ENCODE peak calls at places on chromosomes 7 and 10, in eight cellular contexts. Z is K562, B is HCT116, G is A549, E is SK-N-SH, S is GM12878, Q is Panc1, Y is HepG2. O is an unnamed sample. For H3K4me1, the result is how much of the 10 kb centered on the place peaks cover.

GRCh38 chr7:39952791-39953190 is 2.7 kb downstream of the CDK13 start:
- DNase-seq in S (no peak), G (no peak), Y (no peak), E (no peak), Q (no peak), B (no peak), Z (no peak), O (no peak)

GRCh38 chr7:116259821-116260440 is 49.6 kb downstream of the TES start:
- DNase-seq in B (peak), S (no peak), G (peak), Y (no peak), Z (no peak), E (no peak), Q (no peak), O (no peak)

GRCh38 chr10:112985701-112986510 is 35.9 kb downstream of the TCF7L2 start:
- DNase-seq in E (no peak), Y (no peak), Q (no peak), B (no peak), S (peak), Z (no peak), G (no peak), O (no peak)

GRCh38 chr7:20402297-20403230 is 71.9 kb downstream of the ITGB8 start:
- DNase-seq in Q (no peak), S (no peak), E (no peak), Y (no peak), B (no peak), G (no peak), Z (no peak), O (peak)

GRCh38 chr10:114970515-114970914 is 32.5 kb downstream of the TRUB1 start:
- DNase-seq in Y (no peak), Q (no peak), E (no peak), G (no peak), Z (no peak), B (no peak), S (no peak), O (peak)

GRCh38 chr7:101277155-101277554 is 32.3 kb upstream of the FIS1 start:
- DNase-seq in Y (no peak), Q (no peak), G (no peak), B (no peak), S (no peak), Z (no peak), E (no peak), O (no peak)

GRCh38 chr10:13585195-13585751 is 1.5 kb upstream of the PRPF18 start:
- DNase-seq in G (no peak), E (no peak), B (no peak), Y (no peak), Q (no peak), Z (no peak), S (no peak), O (no peak)

GRCh38 chr7:33905389-33906032 is at the start of gene BMPER:
- DNase-seq in Y (no peak), B (no peak), G (peak), E (peak), Q (no peak), S (no peak), Z (no peak), O (peak)

GRCh38 chr10:112799038-112799437 is 151.0 kb upstream of the TCF7L2 start:
- DNase-seq in Y (no peak), Z (no peak), B (no peak), E (no peak), G (no peak), S (no peak), Q (no peak), O (no peak)

GRCh38 chr10:88994034-88994433 is 3.4 kb downstream of the FAS start:
- DNase-seq in Y (no peak), Z (no peak), Q (no peak), E (no peak), S (peak), B (no peak), G (no peak), O (no peak)

GRCh38 chr7:117283371-117283770 is 39.5 kb downstream of the WNT2 start:
- DNase-seq in Y (no peak), E (no peak), Z (no peak), B (no peak), Q (no peak), G (no peak), S (no peak), O (no peak)

GRCh38 chr10:49015700-49016099 is 76.1 kb upstream of the LRRC18 start:
- DNase-seq in B (no peak), Q (no peak), G (no peak), S (no peak), E (no peak), Z (no peak), Y (no peak), O (no peak)

GRCh38 chr7:26504417-26504816 is 212.8 kb downstream of the SNX10 start:
- DNase-seq in E (no peak), B (no peak), Y (no peak), Z (no peak), G (no peak), Q (no peak), S (no peak), O (no peak)

GRCh38 chr10:76647276-76647675 is 990.3 kb downstream of the KCNMA1 start:
- DNase-seq in G (no peak), Q (no peak), S (no peak), B (no peak), E (no peak), Y (no peak), Z (no peak), O (no peak)

GRCh38 chr7:128997161-128997560 is 57.8 kb downstream of the TNPO3 start:
- DNase-seq in Q (no peak), Y (no peak), S (no peak), Z (no peak), B (no peak), G (no peak), E (no peak), O (no peak)

GRCh38 chr7:151689196-151689971 is 169.7 kb upstream of the RHEB start:
- DNase-seq in Z (no peak), G (no peak), E (no peak), Q (no peak), B (no peak), S (no peak), Y (no peak), O (no peak)

GRCh38 chr10:72796042-72796441 is 97.5 kb upstream of the OIT3 start:
- DNase-seq in E (no peak), Y (no peak), S (no peak), B (no peak), G (no peak), Q (no peak), Z (no peak), O (no peak)

GRCh38 chr7:74454059-74454947 is 597 bp downstream of the GTF2IRD1 start:
- DNase-seq in Y (no peak), Z (peak), S (no peak), Q (no peak), G (no peak), E (peak), B (no peak), O (no peak)

GRCh38 chr7:30335763-30336487 is 51.5 kb downstream of the ZNRF2 start:
- DNase-seq in Y (no peak), B (no peak), G (no peak), Q (no peak), S (no peak), Z (no peak), E (no peak), O (no peak)

GRCh38 chr10:50621981-50622496 is 1.7 kb downstream of the SGMS1 start:
- DNase-seq in Y (peak), G (peak), S (peak), Q (peak), Z (peak), B (peak), E (peak), O (peak)

GRCh38 chr7:114345494-114345893 is 69.1 kb upstream of the FOXP2 start:
- DNase-seq in G (no peak), Y (no peak), B (no peak), S (no peak), E (no peak), Q (no peak), Z (no peak), O (no peak)

GRCh38 chr10:24873281-24873683 is 79.1 kb downstream of the PRTFDC1 start:
- DNase-seq in Z (no peak), E (no peak), Y (peak), S (no peak), Q (no peak), G (no peak), B (no peak), O (no peak)

GRCh38 chr10:119251315-119251708 is 43.9 kb downstream of the GRK5 start:
- DNase-seq in Q (no peak), Y (no peak), G (no peak), B (no peak), E (no peak), S (no peak), Z (peak), O (no peak)

GRCh38 chr10:119252051-119252465 is 44.7 kb downstream of the GRK5 start:
- DNase-seq in Q (no peak), G (no peak), E (peak), B (no peak), Z (peak), S (no peak), Y (peak), O (no peak)

GRCh38 chr10:119252470-119253151 is 45.2 kb downstream of the GRK5 start:
- DNase-seq in Q (no peak), G (no peak), S (no peak), Z (no peak), B (no peak), Y (no peak), E (no peak), O (no peak)

GRCh38 chr10:119248681-119249080 is 41.3 kb downstream of the GRK5 start:
- DNase-seq in S (no peak), E (no peak), Q (no peak), Z (no peak), Y (no peak), G (no peak), B (no peak), O (no peak)

DNA sequence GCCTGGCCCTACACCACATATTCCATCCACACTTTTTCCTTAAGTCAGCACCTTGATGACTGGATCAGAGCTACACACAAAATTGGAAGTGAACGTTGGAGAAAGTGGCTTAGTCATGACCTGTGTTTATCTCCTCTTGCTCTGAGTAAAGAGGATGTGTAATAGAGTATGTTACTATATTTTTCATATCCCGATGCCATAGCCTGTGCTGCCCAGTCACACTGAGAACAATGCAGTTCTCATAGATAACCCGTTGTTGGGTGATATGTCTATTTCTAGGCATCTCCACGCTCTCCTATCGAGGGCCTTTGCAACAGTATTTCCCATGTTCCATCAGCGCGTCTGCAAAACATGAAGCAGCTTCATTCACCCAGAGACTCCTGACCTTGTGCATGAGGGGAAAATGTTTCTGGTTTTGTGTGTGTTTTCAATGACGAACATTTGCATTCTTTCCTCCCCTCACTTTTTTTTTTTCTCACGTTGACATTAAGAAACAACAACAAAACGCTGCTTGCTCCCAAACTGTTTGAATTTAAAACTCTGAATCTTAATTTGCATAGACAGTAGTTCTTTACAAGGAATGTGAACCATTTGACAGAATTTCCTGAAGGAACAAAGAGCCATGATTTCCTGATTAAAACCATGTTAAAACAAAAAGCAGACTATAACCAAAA is 43.4 kb downstream of the GRK5 start:
- DNase-seq in B (no peak), G (no peak), Z (no peak), S (no peak), E (no peak), Q (peak), Y (no peak), O (no peak)
- H3K4me1 ChIP-seq in B (under half), G (half or more), Z (half or more), S (under half), E (half or more), Q (half or more), Y (half or more), O (under half)

GRCh38 chr10:128062837-128063563 is 63.2 kb downstream of the MKI67 start:
- DNase-seq in S (peak), G (no peak), E (no peak), Z (no peak), Y (no peak), B (no peak), Q (no peak), O (no peak)

GRCh38 chr10:128064615-128065580 is 61.3 kb downstream of the MKI67 start:
- DNase-seq in S (peak), E (no peak), Y (no peak), G (no peak), Z (no peak), Q (no peak), B (no peak), O (no peak)

GRCh38 chr10:128062331-128062730 is 63.9 kb downstream of the MKI67 start:
- DNase-seq in Q (no peak), S (no peak), B (no peak), Z (no peak), E (peak), G (no peak), Y (no peak), O (peak)

GRCh38 chr10:128065881-128066534 is 60.2 kb downstream of the MKI67 start:
- DNase-seq in G (no peak), Z (no peak), Q (no peak), S (no peak), B (no peak), E (no peak), Y (no peak), O (no peak)

GRCh38 chr10:128063736-128064614 is 62.2 kb downstream of the MKI67 start:
- DNase-seq in Z (no peak), S (no peak), Q (no peak), G (no peak), E (no peak), B (no peak), Y (no peak), O (peak)
- TF ChIP-seq REST in Z (no peak), S (no peak), Q (no peak), G (no peak), E (no peak), B (no peak), Y (no peak), O (no peak)

GRCh38 chr10:99914236-99914635 is 95.5 kb downstream of the DNMBP start:
- DNase-seq in Y (no peak), Q (no peak), S (no peak), Z (no peak), G (no peak), E (no peak), B (no peak), O (no peak)
- H3K4me1 ChIP-seq in Y (under half), Q (under half), S (under half), Z (under half), G (under half), E (under half), B (under half), O (under half)

GRCh38 chr10:6173203-6173602 is 29.5 kb upstream of the PFKFB3 start:
- DNase-seq in G (no peak), B (no peak), Q (no peak), S (no peak), Y (peak), Z (peak), E (no peak), O (peak)

GRCh38 chr10:6174201-6174874 is 28.4 kb upstream of the PFKFB3 start:
- DNase-seq in S (no peak), E (no peak), B (no peak), Y (no peak), Z (no peak), G (no peak), Q (no peak), O (no peak)

GRCh38 chr10:6175329-6176055 is 27.2 kb upstream of the PFKFB3 start:
- DNase-seq in B (no peak), G (no peak), S (no peak), Z (no peak), Y (no peak), Q (no peak), E (peak), O (no peak)

GRCh38 chr10:6170638-6171037 is 32.1 kb upstream of the PFKFB3 start:
- DNase-seq in G (no peak), Z (no peak), Q (no peak), B (no peak), Y (no peak), S (no peak), E (no peak), O (no peak)

GRCh38 chr10:6171891-6172354 is 30.8 kb upstream of the PFKFB3 start:
- DNase-seq in Y (no peak), B (no peak), S (peak), Z (no peak), Q (no peak), G (no peak), E (no peak), O (no peak)
- TF ChIP-seq REST in Y (no peak), B (no peak), S (no peak), Z (no peak), Q (no peak), G (no peak), E (no peak), O (no peak)

GRCh38 chr10:124640056-124640455 is 104.1 kb downstream of the FAM53B start:
- DNase-seq in S (no peak), Y (no peak), B (no peak), Z (no peak), Q (no peak), E (no peak), G (no peak), O (no peak)
- H3K4me1 ChIP-seq in S (under half), Y (under half), B (under half), Z (under half), Q (under half), E (under half), G (under half), O (under half)

GRCh38 chr10:110508389-110508788 is 10.7 kb downstream of the DUSP5 start:
- DNase-seq in Q (no peak), S (no peak), G (no peak), Z (no peak), Y (no peak), B (no peak), E (no peak), O (no peak)
- TF ChIP-seq REST in Q (no peak), S (no peak), G (no peak), Z (no peak), Y (no peak), B (no peak), E (no peak), O (no peak)

DNA sequence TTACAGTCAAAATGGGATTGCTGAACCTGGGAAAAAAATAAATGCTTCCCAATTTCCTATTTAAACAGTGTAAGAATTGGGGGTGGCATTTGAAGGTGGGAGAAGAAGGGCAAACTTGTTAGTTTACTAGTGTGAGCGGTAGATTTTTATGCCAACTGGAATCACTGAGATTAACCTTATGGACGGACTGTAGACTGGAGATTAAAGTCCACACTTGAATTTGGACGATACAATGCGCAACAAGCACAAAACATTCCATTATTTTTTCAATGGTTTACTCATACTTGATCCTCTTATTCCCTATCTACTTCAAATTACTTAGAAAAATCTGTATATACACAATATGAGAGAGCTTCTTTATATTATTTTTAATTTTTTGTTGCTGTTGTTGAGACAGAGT is 269.6 kb upstream of the KLF14 start:
- DNase-seq in G (no peak), Q (no peak), B (no peak), E (no peak), Z (no peak), Y (no peak), S (no peak), O (no peak)
- H3K4me1 ChIP-seq in G (under half), Q (under half), B (half or more), E (under half), Z (under half), Y (under half), S (under half), O (under half)

GRCh38 chr7:1579481-1580421 is 9.9 kb upstream of the PSMG3 start:
- DNase-seq in Y (peak), G (peak), Z (peak), Q (no peak), B (no peak), E (peak), S (no peak), O (peak)
- TF ChIP-seq REST in Y (no peak), G (no peak), Z (no peak), Q (no peak), B (no peak), E (no peak), S (no peak), O (no peak)

DNA sequence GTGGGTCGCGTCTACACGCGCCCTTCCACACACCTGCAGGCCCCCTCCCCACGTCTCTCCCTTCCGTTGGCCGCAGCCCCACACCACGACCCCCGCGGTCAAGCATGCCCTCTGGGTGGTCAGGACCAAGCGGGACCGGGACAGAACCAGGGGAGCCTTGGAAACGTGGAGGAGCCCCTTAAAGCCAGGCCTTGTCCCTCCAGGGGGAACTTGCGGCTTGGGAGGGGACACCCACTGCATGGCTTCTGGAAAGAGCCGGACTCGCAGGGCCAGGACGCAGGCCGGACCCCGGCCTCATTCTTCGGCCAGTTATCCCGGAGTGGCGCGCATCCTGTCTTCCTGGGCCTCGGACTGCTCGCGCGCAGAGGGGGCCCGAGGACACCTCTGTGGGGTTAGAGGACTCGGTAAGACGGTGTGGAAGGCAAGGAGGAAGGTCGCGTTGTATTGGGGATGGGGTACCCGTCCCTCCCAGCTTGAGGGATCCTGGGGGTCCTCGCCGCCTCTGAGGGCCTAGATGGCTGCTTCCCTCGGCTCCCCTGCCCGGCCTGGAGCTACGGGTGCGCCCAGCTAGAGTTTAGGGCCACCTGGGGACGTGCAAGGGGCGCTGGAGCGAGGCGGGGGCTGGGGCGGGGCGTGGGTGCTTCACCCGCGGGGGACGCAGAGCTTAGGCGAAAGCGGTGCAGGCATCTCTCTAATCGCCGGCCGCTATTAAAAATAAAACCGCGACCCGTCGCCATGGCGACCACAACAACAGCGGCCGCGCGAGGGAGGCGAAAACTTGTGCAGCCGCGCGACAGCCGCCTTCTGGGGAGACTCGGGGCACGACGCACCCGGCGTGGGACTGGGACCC is 1.8 kb upstream of the PDGFA start:
- DNase-seq in E (peak), Y (no peak), Q (no peak), G (peak), S (no peak), Z (peak), B (no peak), O (no peak)
- H3K4me1 ChIP-seq in E (under half), Y (under half), Q (under half), G (under half), S (under half), Z (under half), B (under half), O (under half)

GRCh38 chr10:127440371-127440770 is 108.7 kb upstream of the NPS start:
- DNase-seq in E (no peak), Q (no peak), Z (no peak), B (no peak), G (no peak), S (no peak), Y (no peak), O (no peak)

GRCh38 chr10:127442220-127442525 is 106.9 kb upstream of the NPS start:
- DNase-seq in Y (no peak), Z (no peak), B (no peak), Q (no peak), G (no peak), E (no peak), S (no peak), O (no peak)

GRCh38 chr10:127441350-127442219 is 107.5 kb upstream of the NPS start:
- DNase-seq in S (no peak), Q (no peak), Y (no peak), B (no peak), Z (no peak), E (no peak), G (no peak), O (peak)

GRCh38 chr10:127447197-127447596 is 101.9 kb upstream of the NPS start:
- DNase-seq in Q (no peak), S (no peak), G (no peak), E (no peak), Y (no peak), Z (no peak), B (no peak), O (no peak)

DNA sequence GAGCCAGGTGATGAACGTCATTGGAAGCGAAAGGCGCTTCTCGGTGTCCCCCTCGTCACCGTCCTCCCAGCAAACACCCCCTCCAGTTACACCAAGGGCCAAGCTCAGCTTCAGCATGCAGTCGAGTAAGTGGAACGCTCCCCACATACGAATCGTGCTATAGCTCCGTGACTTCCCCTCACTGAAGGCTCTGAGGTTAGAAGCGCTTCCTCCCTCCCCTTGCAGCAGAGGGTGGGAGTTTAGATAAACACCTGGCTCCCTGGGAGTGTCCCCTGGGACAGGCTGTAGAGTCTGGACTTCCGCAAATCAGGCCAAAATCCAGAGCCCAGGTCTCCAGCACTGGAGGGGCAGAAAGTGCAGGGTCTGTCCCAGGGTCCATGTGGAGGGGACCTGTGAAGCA is 105.0 kb upstream of the NPS start:
- DNase-seq in E (no peak), S (no peak), Y (no peak), Q (no peak), Z (no peak), G (no peak), B (no peak), O (no peak)
- TF ChIP-seq REST in E (no peak), S (no peak), Y (no peak), Q (no peak), Z (no peak), G (no peak), B (no peak), O (no peak)

O was measured in GM23338.